ENCODE peak calls at places on chromosomes 5 and 9, in five cellular contexts. One of them, this sample, is unnamed.

GRCh38 chr9:32928912-32929311 is 72.5 kb downstream of the APTX start:
- DNase-seq in HFFc6: no peak
- DNase-seq in H54: no peak
- DNase-seq in NCI-H187 treated with DMSO at 0.1 percent for 48 hours: no peak
- DNase-seq in activated naive CD4-positive, alpha-beta T cell treated with anti-CD3 and anti-CD28 coated beads for 36 hours: no peak
- DNase-seq in this sample: no peak

GRCh38 chr5:126810983-126811382 is 34.0 kb downstream of the LMNB1 start:
- DNase-seq in NCI-H187 treated with DMSO at 0.1 percent for 48 hours: no peak
- DNase-seq in H54: no peak
- DNase-seq in activated naive CD4-positive, alpha-beta T cell treated with anti-CD3 and anti-CD28 coated beads for 36 hours: no peak
- DNase-seq in HFFc6: no peak
- DNase-seq in this sample: no peak

GRCh38 chr5:128493657-128494329 is 44.3 kb downstream of the FBN2 start:
- DNase-seq in activated naive CD4-positive, alpha-beta T cell treated with anti-CD3 and anti-CD28 coated beads for 36 hours: no peak
- DNase-seq in NCI-H187 treated with DMSO at 0.1 percent for 48 hours: no peak
- DNase-seq in H54: no peak
- DNase-seq in HFFc6: no peak
- DNase-seq in this sample: no peak

GRCh38 chr5:54302267-54302687 is 8.1 kb downstream of the ARL15 start:
- DNase-seq in HFFc6: no peak
- DNase-seq in NCI-H187 treated with DMSO at 0.1 percent for 48 hours: no peak
- DNase-seq in H54: no peak
- DNase-seq in activated naive CD4-positive, alpha-beta T cell treated with anti-CD3 and anti-CD28 coated beads for 36 hours: no peak
- DNase-seq in this sample: no peak

GRCh38 chr5:147971472-147971871 is 65.1 kb upstream of the C5orf46 start:
- DNase-seq in activated naive CD4-positive, alpha-beta T cell treated with anti-CD3 and anti-CD28 coated beads for 36 hours: no peak
- DNase-seq in NCI-H187 treated with DMSO at 0.1 percent for 48 hours: no peak
- DNase-seq in HFFc6: no peak
- DNase-seq in H54: no peak
- DNase-seq in this sample: no peak

GRCh38 chr9:107488400-107489143 is 997 bp downstream of the KLF4 start:
- DNase-seq in HFFc6: no peak
- DNase-seq in H54: no peak
- DNase-seq in activated naive CD4-positive, alpha-beta T cell treated with anti-CD3 and anti-CD28 coated beads for 36 hours: peak
- DNase-seq in NCI-H187 treated with DMSO at 0.1 percent for 48 hours: no peak
- DNase-seq in this sample: no peak

GRCh38 chr5:119966028-119966427 is 336.7 kb downstream of the FAM170A start:
- DNase-seq in H54: no peak
- DNase-seq in NCI-H187 treated with DMSO at 0.1 percent for 48 hours: no peak
- DNase-seq in activated naive CD4-positive, alpha-beta T cell treated with anti-CD3 and anti-CD28 coated beads for 36 hours: no peak
- DNase-seq in HFFc6: no peak
- DNase-seq in this sample: no peak

GRCh38 chr9:4299006-4299795 is 667 bp downstream of the GLIS3 start:
- DNase-seq in activated naive CD4-positive, alpha-beta T cell treated with anti-CD3 and anti-CD28 coated beads for 36 hours: peak
- DNase-seq in H54: no peak
- DNase-seq in NCI-H187 treated with DMSO at 0.1 percent for 48 hours: no peak
- DNase-seq in HFFc6: peak
- DNase-seq in this sample: peak

GRCh38 chr5:57277085-57277484 is 103.2 kb downstream of the GPBP1 start:
- DNase-seq in HFFc6: peak
- DNase-seq in activated naive CD4-positive, alpha-beta T cell treated with anti-CD3 and anti-CD28 coated beads for 36 hours: no peak
- DNase-seq in NCI-H187 treated with DMSO at 0.1 percent for 48 hours: no peak
- DNase-seq in H54: peak
- DNase-seq in this sample: no peak

GRCh38 chr9:126773004-126773607 is 31.7 kb upstream of the ZBTB43 start:
- DNase-seq in activated naive CD4-positive, alpha-beta T cell treated with anti-CD3 and anti-CD28 coated beads for 36 hours: peak
- DNase-seq in H54: peak
- DNase-seq in HFFc6: peak
- DNase-seq in NCI-H187 treated with DMSO at 0.1 percent for 48 hours: no peak
- DNase-seq in this sample: no peak

GRCh38 chr5:10411336-10411735 is 30.3 kb upstream of the ROPN1L start:
- DNase-seq in activated naive CD4-positive, alpha-beta T cell treated with anti-CD3 and anti-CD28 coated beads for 36 hours: no peak
- DNase-seq in NCI-H187 treated with DMSO at 0.1 percent for 48 hours: no peak
- DNase-seq in H54: no peak
- DNase-seq in HFFc6: no peak
- DNase-seq in this sample: no peak

GRCh38 chr5:78060421-78060820 is 234.1 kb downstream of the AP3B1 start:
- DNase-seq in HFFc6: peak
- DNase-seq in H54: no peak
- DNase-seq in activated naive CD4-positive, alpha-beta T cell treated with anti-CD3 and anti-CD28 coated beads for 36 hours: no peak
- DNase-seq in NCI-H187 treated with DMSO at 0.1 percent for 48 hours: no peak
- DNase-seq in this sample: no peak

GRCh38 chr5:83895860-83896259 is 175.2 kb upstream of the HAPLN1 start:
- DNase-seq in HFFc6: no peak
- DNase-seq in activated naive CD4-positive, alpha-beta T cell treated with anti-CD3 and anti-CD28 coated beads for 36 hours: no peak
- DNase-seq in NCI-H187 treated with DMSO at 0.1 percent for 48 hours: no peak
- DNase-seq in H54: peak
- DNase-seq in this sample: no peak

GRCh38 chr5:33470544-33470943 is 29.8 kb downstream of the TARS1 start:
- DNase-seq in H54: peak
- DNase-seq in activated naive CD4-positive, alpha-beta T cell treated with anti-CD3 and anti-CD28 coated beads for 36 hours: no peak
- DNase-seq in HFFc6: peak
- DNase-seq in NCI-H187 treated with DMSO at 0.1 percent for 48 hours: no peak
- DNase-seq in this sample: peak

GRCh38 chr9:129273941-129274709 is 96.1 kb upstream of the IER5L start:
- DNase-seq in H54: no peak
- DNase-seq in HFFc6: no peak
- DNase-seq in NCI-H187 treated with DMSO at 0.1 percent for 48 hours: no peak
- DNase-seq in activated naive CD4-positive, alpha-beta T cell treated with anti-CD3 and anti-CD28 coated beads for 36 hours: no peak
- DNase-seq in this sample: no peak

GRCh38 chr5:173012882-173013281 is 29.3 kb downstream of the ATP6V0E1 start:
- DNase-seq in NCI-H187 treated with DMSO at 0.1 percent for 48 hours: no peak
- DNase-seq in H54: no peak
- DNase-seq in activated naive CD4-positive, alpha-beta T cell treated with anti-CD3 and anti-CD28 coated beads for 36 hours: no peak
- DNase-seq in HFFc6: no peak
- DNase-seq in this sample: no peak

GRCh38 chr5:164235176-164235914 is 729.9 kb downstream of the MAT2B start:
- DNase-seq in NCI-H187 treated with DMSO at 0.1 percent for 48 hours: no peak
- DNase-seq in HFFc6: no peak
- DNase-seq in activated naive CD4-positive, alpha-beta T cell treated with anti-CD3 and anti-CD28 coated beads for 36 hours: no peak
- DNase-seq in H54: no peak
- DNase-seq in this sample: peak

GRCh38 chr5:166722939-166723338 is 1568.5 kb upstream of the WWC1 start:
- DNase-seq in NCI-H187 treated with DMSO at 0.1 percent for 48 hours: no peak
- DNase-seq in activated naive CD4-positive, alpha-beta T cell treated with anti-CD3 and anti-CD28 coated beads for 36 hours: peak
- DNase-seq in HFFc6: no peak
- DNase-seq in H54: no peak
- DNase-seq in this sample: peak

This sample was measured in kidney glomerular epithelial cell.